ENCODE peak calls at places on chromosomes 5 and 9, in nine cellular contexts. X is GM06990, U is SK-N-SH, P is mammary epithelial cell, Z is epithelial cell of esophagus, J is body of pancreas, A is BJ, G is endothelial cell, R is AG09309. C is an unnamed sample.

GRCh38 chr9:92949266-92949982 is 2.1 kb downstream of the FGD3 start:
- DNase-seq in X (no peak), U (no peak), P (no peak), Z (peak), J (no peak), A (no peak), G (no peak), R (no peak), C (peak)

GRCh38 chr5:178445534-178445933 is 144.7 kb downstream of the COL23A1 start:
- DNase-seq in X (no peak), U (no peak), P (no peak), Z (no peak), J (no peak), A (no peak), G (no peak), R (no peak), C (no peak)

GRCh38 chr5:10591159-10591558 is 27.3 kb downstream of the ANKRD33B start:
- DNase-seq in X (no peak), U (no peak), P (no peak), Z (no peak), J (no peak), A (no peak), G (no peak), R (no peak), C (peak)

GRCh38 chr9:104608336-104608735 is 2.9 kb upstream of the OR13C2 start:
- DNase-seq in X (no peak), U (no peak), P (no peak), Z (peak), J (no peak), A (no peak), G (no peak), R (no peak), C (no peak)

GRCh38 chr5:173340984-173341383 is 12.8 kb upstream of the STC2 start:
- DNase-seq in X (no peak), U (no peak), P (no peak), Z (no peak), J (no peak), A (no peak), G (no peak), R (no peak), C (no peak)

GRCh38 chr5:16025681-16026080 is 153.9 kb downstream of the MARCHF11 start:
- DNase-seq in X (no peak), U (peak), P (no peak), Z (no peak), J (no peak), A (peak), G (no peak), R (peak), C (no peak)

GRCh38 chr5:105924366-105924765 is 1746.4 kb downstream of the EFNA5 start:
- DNase-seq in X (no peak), U (no peak), P (no peak), Z (peak), J (no peak), A (no peak), G (no peak), R (no peak), C (no peak)

GRCh38 chr5:99119326-99119725 is 190.5 kb upstream of the CHD1 start:
- DNase-seq in X (no peak), U (no peak), P (no peak), Z (peak), J (no peak), A (no peak), G (no peak), R (no peak), C (no peak)

GRCh38 chr9:42852133-42852532 is 668.7 kb downstream of the SPATA31A6 start:
- DNase-seq in X (peak), U (peak), P (peak), Z (peak), J (peak), A (no peak), G (peak), R (no peak), C (no peak)
- TF ChIP-seq CTCF in X (no peak), U (no peak), P (peak), Z (no peak), J (no peak), A (peak), G (no peak), R (no peak), C (peak)

DNA sequence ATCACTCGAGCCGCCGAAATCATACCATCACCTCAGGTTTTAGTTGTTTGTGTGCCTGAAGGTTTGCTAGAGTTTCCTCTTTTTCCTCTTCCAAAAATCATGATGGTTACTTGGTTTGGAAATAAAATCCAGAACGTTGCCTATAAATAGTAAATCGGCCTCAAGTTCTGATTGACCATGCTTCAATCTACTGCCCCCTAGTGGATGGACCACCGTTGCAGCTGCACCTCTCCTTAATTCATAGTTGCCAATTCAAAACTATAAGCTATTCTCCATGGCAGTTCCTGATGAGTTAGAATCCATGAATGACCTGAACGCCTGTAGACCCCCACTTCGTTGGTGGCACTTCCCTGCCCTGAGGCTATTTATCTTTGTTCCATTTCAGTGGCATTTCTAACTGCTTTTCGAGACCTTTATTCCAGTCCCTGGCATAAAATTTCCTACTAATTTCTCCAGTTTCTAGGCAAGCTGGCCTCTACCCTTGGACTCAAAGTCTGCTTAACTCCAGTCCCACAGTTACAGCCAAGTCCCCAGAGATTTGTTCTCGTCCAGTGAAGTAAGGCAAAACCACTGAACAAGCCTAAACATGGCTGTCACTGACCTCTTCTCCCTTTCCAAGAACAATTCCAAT is 422.6 kb downstream of the EFNA5 start:
- DNase-seq in X (no peak), U (peak), P (peak), Z (peak), J (peak), A (no peak), G (peak), R (no peak), C (no peak)
- TF ChIP-seq CTCF in X (peak), U (peak), P (peak), Z (peak), J (peak), A (peak), G (peak), R (peak), C (peak)

DNA sequence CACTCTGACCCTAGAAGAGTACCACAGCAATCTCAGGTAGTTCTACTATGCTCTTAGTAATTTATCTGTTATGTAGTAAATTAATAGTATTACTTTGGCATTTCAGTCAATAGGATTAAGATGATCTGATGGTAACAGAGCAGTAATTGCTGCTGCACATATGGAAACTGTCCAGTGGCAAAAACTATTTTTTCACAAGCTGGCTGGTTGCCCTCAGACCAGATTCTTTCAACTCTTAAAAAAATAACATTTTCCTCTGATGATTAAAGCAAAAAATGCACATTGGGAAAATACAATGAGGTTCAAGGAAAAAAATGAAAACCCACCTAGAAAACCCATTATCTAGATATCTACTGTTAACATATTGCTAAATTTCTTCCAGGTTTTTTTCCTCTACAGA is 19.7 kb downstream of the GLRA1 start:
- DNase-seq in X (no peak), U (no peak), P (no peak), Z (no peak), J (no peak), A (no peak), G (no peak), R (no peak), C (no peak)
- TF ChIP-seq CTCF in X (no peak), U (no peak), P (no peak), Z (no peak), J (no peak), A (no peak), G (no peak), R (no peak), C (no peak)

GRCh38 chr5:119009131-119009530 is 20.8 kb upstream of the DTWD2 start:
- DNase-seq in X (no peak), U (no peak), P (no peak), Z (no peak), J (no peak), A (no peak), G (no peak), R (no peak), C (no peak)

GRCh38 chr5:119010206-119010605 is 21.9 kb upstream of the DTWD2 start:
- DNase-seq in X (no peak), U (no peak), P (no peak), Z (no peak), J (no peak), A (no peak), G (no peak), R (no peak), C (no peak)

GRCh38 chr5:119016125-119016774 is 27.9 kb upstream of the DTWD2 start:
- DNase-seq in X (peak), U (no peak), P (no peak), Z (no peak), J (no peak), A (no peak), G (no peak), R (no peak), C (no peak)

DNA sequence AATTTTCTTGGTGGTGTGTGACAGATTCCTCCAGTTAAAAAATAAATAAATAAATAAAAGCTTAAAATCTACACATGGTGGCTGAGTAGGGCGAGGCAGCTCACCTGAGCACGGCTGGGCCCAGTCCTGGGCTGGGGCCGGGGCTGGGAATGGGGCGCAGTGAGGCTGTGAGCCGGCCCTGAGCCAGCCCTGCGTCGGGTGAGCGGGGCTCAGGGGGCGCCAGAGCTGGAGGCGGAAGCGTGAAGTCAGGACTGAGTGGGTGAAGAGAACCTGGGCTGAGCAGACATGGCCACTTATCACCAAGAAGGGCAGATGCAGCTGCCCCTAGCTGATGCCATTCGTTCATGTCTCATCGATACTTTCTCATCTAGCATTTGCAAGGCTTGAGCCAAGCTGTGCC is 22.8 kb upstream of the DTWD2 start:
- DNase-seq in X (no peak), U (no peak), P (no peak), Z (no peak), J (no peak), A (no peak), G (no peak), R (no peak), C (no peak)
- TF ChIP-seq CTCF in X (no peak), U (no peak), P (no peak), Z (no peak), J (no peak), A (no peak), G (no peak), R (no peak), C (no peak)

C was measured in type B pancreatic cell.